ENCODE peak calls at places on chromosomes 16 and 17, in five cellular contexts. One of them, this sample, is unnamed.

GRCh38 chr17:45144199-45145034 is 3.9 kb upstream of the HEXIM1 start:
- DNase-seq in activated T-cell treated with anti-CD3 and anti-CD28 coated beads for 1 hour: no peak
- DNase-seq in stimulated activated CD4-positive, alpha-beta T cell treated with anti-CD3 and anti-CD28 coated beads, Interleukin-1b, Interleukin-23, amount 100 ng/mL, for 24 hours: no peak
- DNase-seq in mesendoderm: no peak
- DNase-seq in AG10803: peak; percentile 43
- DNase-seq in this sample: no peak

GRCh38 chr17:74768069-74768762 is 7.9 kb downstream of the NAT9 start:
- DNase-seq in AG10803: peak; percentile 84
- DNase-seq in stimulated activated CD4-positive, alpha-beta T cell treated with anti-CD3 and anti-CD28 coated beads, Interleukin-1b, Interleukin-23, amount 100 ng/mL, for 24 hours: no peak
- DNase-seq in activated T-cell treated with anti-CD3 and anti-CD28 coated beads for 1 hour: no peak
- DNase-seq in mesendoderm: no peak
- DNase-seq in this sample: peak; percentile 50

GRCh38 chr17:40443196-40443987 is at the start of gene IGFBP4:
- DNase-seq in mesendoderm: peak; percentile 84
- DNase-seq in AG10803: peak; percentile 77
- DNase-seq in stimulated activated CD4-positive, alpha-beta T cell treated with anti-CD3 and anti-CD28 coated beads, Interleukin-1b, Interleukin-23, amount 100 ng/mL, for 24 hours: no peak
- DNase-seq in activated T-cell treated with anti-CD3 and anti-CD28 coated beads for 1 hour: peak; percentile 59
- DNase-seq in this sample: peak; percentile 100

GRCh38 chr17:47210105-47210504 is 957 bp downstream of the MYL4 start:
- DNase-seq in stimulated activated CD4-positive, alpha-beta T cell treated with anti-CD3 and anti-CD28 coated beads, Interleukin-1b, Interleukin-23, amount 100 ng/mL, for 24 hours: no peak
- DNase-seq in activated T-cell treated with anti-CD3 and anti-CD28 coated beads for 1 hour: no peak
- DNase-seq in AG10803: no peak
- DNase-seq in mesendoderm: peak; percentile 19
- DNase-seq in this sample: no peak

GRCh38 chr16:14196011-14196410 is 124.9 kb downstream of the MRTFB start:
- DNase-seq in activated T-cell treated with anti-CD3 and anti-CD28 coated beads for 1 hour: no peak
- DNase-seq in stimulated activated CD4-positive, alpha-beta T cell treated with anti-CD3 and anti-CD28 coated beads, Interleukin-1b, Interleukin-23, amount 100 ng/mL, for 24 hours: no peak
- DNase-seq in mesendoderm: peak; percentile 13
- DNase-seq in AG10803: no peak
- DNase-seq in this sample: no peak

GRCh38 chr16:70392606-70393005 is 45.9 kb downstream of the DDX19A start:
- DNase-seq in AG10803: no peak
- DNase-seq in mesendoderm: no peak
- DNase-seq in stimulated activated CD4-positive, alpha-beta T cell treated with anti-CD3 and anti-CD28 coated beads, Interleukin-1b, Interleukin-23, amount 100 ng/mL, for 24 hours: no peak
- DNase-seq in activated T-cell treated with anti-CD3 and anti-CD28 coated beads for 1 hour: no peak
- DNase-seq in this sample: no peak

GRCh38 chr16:12340151-12340733 is 363.7 kb downstream of the SNX29 start:
- DNase-seq in AG10803: peak; percentile 82
- DNase-seq in mesendoderm: peak; percentile 72
- DNase-seq in stimulated activated CD4-positive, alpha-beta T cell treated with anti-CD3 and anti-CD28 coated beads, Interleukin-1b, Interleukin-23, amount 100 ng/mL, for 24 hours: no peak
- DNase-seq in activated T-cell treated with anti-CD3 and anti-CD28 coated beads for 1 hour: peak; percentile 4
- DNase-seq in this sample: peak; percentile 68

GRCh38 chr17:77735341-77736206 is 222.9 kb upstream of the TNRC6C start:
- DNase-seq in activated T-cell treated with anti-CD3 and anti-CD28 coated beads for 1 hour: no peak
- DNase-seq in mesendoderm: peak; percentile 65
- DNase-seq in stimulated activated CD4-positive, alpha-beta T cell treated with anti-CD3 and anti-CD28 coated beads, Interleukin-1b, Interleukin-23, amount 100 ng/mL, for 24 hours: no peak
- DNase-seq in AG10803: no peak
- DNase-seq in this sample: no peak

GRCh38 chr17:74746922-74747321 is 1.5 kb upstream of the NHERF1 start:
- DNase-seq in AG10803: no peak
- DNase-seq in stimulated activated CD4-positive, alpha-beta T cell treated with anti-CD3 and anti-CD28 coated beads, Interleukin-1b, Interleukin-23, amount 100 ng/mL, for 24 hours: no peak
- DNase-seq in mesendoderm: peak; percentile 80
- DNase-seq in activated T-cell treated with anti-CD3 and anti-CD28 coated beads for 1 hour: no peak
- DNase-seq in this sample: no peak

GRCh38 chr16:22762486-22762885 is 51.5 kb upstream of the HS3ST2 start:
- DNase-seq in stimulated activated CD4-positive, alpha-beta T cell treated with anti-CD3 and anti-CD28 coated beads, Interleukin-1b, Interleukin-23, amount 100 ng/mL, for 24 hours: no peak
- DNase-seq in AG10803: no peak
- DNase-seq in activated T-cell treated with anti-CD3 and anti-CD28 coated beads for 1 hour: no peak
- DNase-seq in mesendoderm: no peak
- DNase-seq in this sample: no peak

GRCh38 chr16:72787519-72788268 is 260.2 kb downstream of the ZFHX3 start:
- DNase-seq in mesendoderm: peak; percentile 76
- DNase-seq in AG10803: peak; percentile 89
- DNase-seq in activated T-cell treated with anti-CD3 and anti-CD28 coated beads for 1 hour: peak; percentile 36
- DNase-seq in stimulated activated CD4-positive, alpha-beta T cell treated with anti-CD3 and anti-CD28 coated beads, Interleukin-1b, Interleukin-23, amount 100 ng/mL, for 24 hours: peak; percentile 56
- DNase-seq in this sample: peak; percentile 37

GRCh38 chr17:39486242-39486641 is 25.0 kb downstream of the CDK12 start:
- DNase-seq in AG10803: peak; percentile 86
- DNase-seq in activated T-cell treated with anti-CD3 and anti-CD28 coated beads for 1 hour: no peak
- DNase-seq in stimulated activated CD4-positive, alpha-beta T cell treated with anti-CD3 and anti-CD28 coated beads, Interleukin-1b, Interleukin-23, amount 100 ng/mL, for 24 hours: no peak
- DNase-seq in mesendoderm: peak; percentile 32
- DNase-seq in this sample: no peak